ENCODE peak calls at places on chromosomes 6 and 20, in six cellular contexts. J is testis, D is A549, I is H9, V is mammary epithelial cell, B is GM13977. F is an unnamed sample.

GRCh38 chr6:11389977-11390376 is 147.6 kb upstream of the TMEM170B start:
- DNase-seq in J (no peak), D (no peak), V (peak; percentile 38), B (no peak), I (no peak), F (no peak)

GRCh38 chr6:5053038-5053437 is 32.1 kb upstream of the PPP1R3G start:
- DNase-seq in V (no peak), B (no peak), D (no peak), J (no peak), I (no peak), F (no peak)

GRCh38 chr6:149236584-149236983 is 80.9 kb upstream of the TAB2 start:
- DNase-seq in B (no peak), V (no peak), J (no peak), D (no peak), I (no peak), F (no peak)

GRCh38 chr20:23626040-23626620 is 11.6 kb downstream of the CST3 start:
- DNase-seq in J (no peak), D (peak; percentile 62), B (no peak), I (no peak), V (peak; percentile 91), F (no peak)

GRCh38 chr6:7154341-7155139 is 46.8 kb downstream of the RREB1 start:
- DNase-seq in B (peak; percentile 49), V (no peak), D (no peak), I (no peak), J (no peak), F (no peak)

GRCh38 chr6:130050230-130050629 is 31.8 kb downstream of the L3MBTL3 start:
- DNase-seq in I (no peak), D (no peak), B (no peak), V (no peak), J (no peak), F (no peak)

GRCh38 chr6:112443666-112444065 is 96.5 kb downstream of the RFPL4B start:
- DNase-seq in B (no peak), I (no peak), D (no peak), J (peak; percentile 37), V (no peak), F (no peak)

GRCh38 chr6:81575446-81575845 is 177.0 kb downstream of the TENT5A start:
- DNase-seq in B (no peak), D (no peak), J (no peak), I (no peak), V (no peak), F (no peak)

GRCh38 chr6:113457156-113457555 is 400.0 kb upstream of the MARCKS start:
- DNase-seq in V (no peak), I (no peak), B (no peak), D (no peak), J (peak; percentile 15), F (no peak)

GRCh38 chr6:147221739-147222138 is 17.5 kb downstream of the STXBP5 start:
- DNase-seq in J (no peak), B (no peak), D (no peak), I (no peak), V (no peak), F (no peak)

GRCh38 chr6:3001146-3001772 is 1.6 kb downstream of the NQO2 start:
- DNase-seq in V (no peak), J (no peak), D (no peak), I (no peak), B (no peak), F (no peak)

GRCh38 chr6:3355358-3356055 is 96.8 kb downstream of the PSMG4 start:
- DNase-seq in V (no peak), J (peak; percentile 58), D (no peak), B (no peak), I (no peak), F (no peak)

GRCh38 chr6:168496932-168497331 is 55.9 kb downstream of the SMOC2 start:
- DNase-seq in J (no peak), D (no peak), I (peak; percentile 45), V (no peak), B (no peak), F (peak; percentile 70)

GRCh38 chr6:55898342-55898741 is 23.0 kb upstream of the BMP5 start:
- DNase-seq in D (peak; percentile 12), B (no peak), I (no peak), V (no peak), J (no peak), F (no peak)

GRCh38 chr20:44651507-44652373 is at the start of gene ADA:
- DNase-seq in B (peak; percentile 56), V (peak; percentile 63), I (peak; percentile 61), D (peak; percentile 62), J (peak; percentile 64), F (no peak)

GRCh38 chr6:1787894-1788293 is 178.2 kb downstream of the FOXC1 start:
- DNase-seq in B (no peak), J (no peak), D (no peak), I (no peak), V (peak; percentile 76), F (no peak)

GRCh38 chr20:31740208-31740607 is 1.1 kb downstream of the TPX2 start:
- DNase-seq in D (no peak), I (no peak), B (peak; percentile 31), J (no peak), V (peak; percentile 52), F (no peak)

GRCh38 chr6:160426146-160426545 is 78.0 kb downstream of the SLC22A3 start:
- DNase-seq in B (no peak), V (no peak), J (no peak), I (no peak), D (no peak), F (no peak)

GRCh38 chr6:135030056-135030473 is 24.6 kb downstream of the HBS1L start:
- DNase-seq in B (peak; percentile 70), D (no peak), V (no peak), J (no peak), I (no peak), F (no peak)

GRCh38 chr6:121485359-121485809 is 49.9 kb downstream of the GJA1 start:
- DNase-seq in V (peak; percentile 73), B (no peak), I (no peak), J (no peak), D (peak; percentile 82), F (no peak)

GRCh38 chr6:121480099-121480713 is 44.8 kb downstream of the GJA1 start:
- DNase-seq in D (peak; percentile 42), B (no peak), V (no peak), I (no peak), J (no peak), F (no peak)

GRCh38 chr6:121482004-121482693 is 46.7 kb downstream of the GJA1 start:
- DNase-seq in D (peak; percentile 75), B (no peak), I (no peak), V (peak; percentile 88), J (no peak), F (no peak)

GRCh38 chr6:121479486-121480098 is 44.1 kb downstream of the GJA1 start:
- DNase-seq in I (no peak), V (no peak), J (no peak), B (no peak), D (peak; percentile 24), F (no peak)

DNA sequence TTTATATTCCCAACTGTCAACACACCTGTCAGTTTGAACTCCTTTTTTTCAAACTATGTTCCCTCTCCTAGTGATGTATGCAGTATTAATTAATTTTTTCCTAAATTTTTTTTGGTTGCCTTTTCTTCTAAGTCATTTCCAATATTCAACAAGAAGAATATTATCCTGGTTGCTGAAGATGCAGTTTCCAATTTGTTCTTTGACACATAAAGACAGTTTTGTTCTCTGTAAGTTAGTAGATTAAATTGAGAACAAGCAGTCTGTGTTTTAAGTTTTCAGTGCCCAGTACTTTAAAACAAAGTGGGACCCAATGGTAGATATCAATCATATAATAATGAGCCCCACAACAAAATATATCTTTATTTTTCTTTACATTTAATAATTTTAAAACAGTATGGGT is 47.3 kb downstream of the GJA1 start:
- DNase-seq in D (no peak), V (no peak), B (no peak), I (no peak), J (no peak), F (no peak)
- TF ChIP-seq CTCF in D (no peak), V (no peak), B (no peak), I (no peak), J (no peak), F (no peak)

GRCh38 chr20:4468114-4468513 is 253.6 kb upstream of the PRND start:
- DNase-seq in I (no peak), D (no peak), B (no peak), J (no peak), V (no peak), F (no peak)

GRCh38 chr20:4469910-4470309 is 251.8 kb upstream of the PRND start:
- DNase-seq in B (no peak), V (no peak), J (no peak), I (no peak), D (no peak), F (no peak)

GRCh38 chr20:4471221-4471620 is 250.5 kb upstream of the PRND start:
- DNase-seq in J (no peak), I (no peak), D (no peak), V (no peak), B (no peak), F (no peak)

GRCh38 chr20:4472906-4473305 is 248.8 kb upstream of the PRND start:
- DNase-seq in B (no peak), D (no peak), J (no peak), V (no peak), I (no peak), F (no peak)

GRCh38 chr20:4470375-4470774 is 251.3 kb upstream of the PRND start:
- DNase-seq in J (no peak), D (no peak), I (no peak), V (no peak), B (no peak), F (no peak)
- TF ChIP-seq CTCF in J (no peak), D (no peak), I (no peak), V (no peak), B (no peak), F (no peak)

DNA sequence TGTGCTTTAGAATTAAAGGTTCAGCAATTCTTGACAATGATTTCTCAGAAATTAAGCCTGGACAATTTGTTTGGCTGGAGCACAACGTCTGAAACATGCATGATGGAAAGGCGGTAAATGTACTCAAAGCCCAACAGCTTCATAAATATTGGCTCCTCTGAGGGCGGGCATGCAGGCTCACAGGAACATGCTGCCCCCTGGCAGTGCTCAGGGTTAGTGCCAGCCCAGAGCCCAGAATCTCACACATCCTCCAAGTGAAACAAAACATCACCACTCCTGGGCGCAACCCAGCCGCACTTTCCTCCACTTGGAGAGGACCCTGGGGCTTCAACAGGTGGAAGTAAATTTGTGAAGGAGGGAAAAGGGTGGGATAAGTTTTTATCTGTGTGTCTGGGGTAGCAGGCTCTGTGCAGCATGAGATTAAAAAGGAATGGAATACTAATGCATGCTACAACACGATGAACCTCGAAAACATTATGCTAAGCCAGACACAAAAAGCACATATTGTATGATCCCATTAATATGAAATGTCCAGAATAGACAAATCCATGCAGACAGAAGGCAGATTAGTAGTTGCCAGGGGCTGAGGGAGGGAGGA is 54.1 kb upstream of the PTPRT start:
- DNase-seq in B (no peak), J (peak; percentile 61), V (no peak), I (peak; percentile 53), D (peak; percentile 29), F (no peak)
- TF ChIP-seq CTCF in B (no peak), J (peak; percentile 39), V (no peak), I (peak; percentile 67), D (peak; percentile 14), F (no peak)

DNA sequence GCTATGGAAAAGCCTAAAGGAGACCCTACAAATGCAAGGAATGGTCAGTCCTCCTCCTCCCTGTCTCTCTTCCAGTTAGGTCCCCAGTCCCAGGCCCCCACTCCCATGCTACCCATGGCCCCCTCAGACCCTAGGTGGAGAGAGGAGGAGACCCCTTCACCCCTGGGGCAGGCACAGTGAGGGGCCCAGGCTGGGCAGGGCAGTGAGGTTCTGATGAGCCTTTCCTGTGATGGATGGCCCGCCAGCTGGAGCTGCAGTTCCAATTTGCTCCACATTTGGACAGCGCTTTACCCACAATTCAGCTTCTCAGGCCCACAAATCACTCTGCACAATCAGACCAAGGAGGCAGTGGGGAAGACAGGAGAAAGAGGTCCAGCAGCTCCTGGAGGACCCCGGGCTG is 37.3 kb upstream of the MLN start:
- DNase-seq in B (no peak), D (no peak), J (no peak), V (no peak), I (no peak), F (no peak)
- TF ChIP-seq CTCF in B (no peak), D (no peak), J (no peak), V (no peak), I (no peak), F (no peak)

F was measured in chondrocyte.